ENCODE peak calls at places on chromosomes 6 and 20, in eight cellular contexts. One of them, this sample, is unnamed.

GRCh38 chr6:26532699-26533523 is 5.3 kb upstream of the HMGN4 start:
- DNase-seq in non-pigmented ciliary epithelial cell: no peak
- DNase-seq in MCF 10A: peak; percentile 94
- DNase-seq in fibroblast of the conjunctiva: peak; percentile 92
- DNase-seq in KG1: peak; percentile 98
- DNase-seq in fibroblast of lung: peak; percentile 82
- DNase-seq in IMR-90: peak; percentile 89
- DNase-seq in left cardiac atrium: peak; percentile 90
- DNase-seq in this sample: peak; percentile 90

GRCh38 chr6:36660771-36661471 is 17.6 kb upstream of the CDKN1A start:
- DNase-seq in IMR-90: no peak
- DNase-seq in KG1: no peak
- DNase-seq in fibroblast of the conjunctiva: no peak
- DNase-seq in MCF 10A: no peak
- DNase-seq in non-pigmented ciliary epithelial cell: no peak
- DNase-seq in left cardiac atrium: peak; percentile 84
- DNase-seq in fibroblast of lung: no peak
- DNase-seq in this sample: peak; percentile 88

GRCh38 chr20:31602779-31603441 is 2.2 kb upstream of the ID1 start:
- DNase-seq in KG1: no peak
- DNase-seq in non-pigmented ciliary epithelial cell: peak; percentile 73
- DNase-seq in MCF 10A: peak; percentile 90
- DNase-seq in left cardiac atrium: no peak
- DNase-seq in fibroblast of the conjunctiva: no peak
- DNase-seq in IMR-90: peak; percentile 89
- DNase-seq in fibroblast of lung: peak; percentile 93
- DNase-seq in this sample: no peak

GRCh38 chr6:108157234-108157971 is 8.4 kb upstream of the NR2E1 start:
- DNase-seq in left cardiac atrium: no peak
- DNase-seq in IMR-90: no peak
- DNase-seq in KG1: no peak
- DNase-seq in fibroblast of lung: no peak
- DNase-seq in MCF 10A: no peak
- DNase-seq in fibroblast of the conjunctiva: no peak
- DNase-seq in non-pigmented ciliary epithelial cell: no peak
- DNase-seq in this sample: peak; percentile 39

GRCh38 chr20:63642518-63643247 is 10.5 kb downstream of the STMN3 start:
- DNase-seq in IMR-90: no peak
- DNase-seq in MCF 10A: no peak
- DNase-seq in fibroblast of the conjunctiva: no peak
- DNase-seq in fibroblast of lung: no peak
- DNase-seq in left cardiac atrium: no peak
- DNase-seq in KG1: no peak
- DNase-seq in non-pigmented ciliary epithelial cell: no peak
- DNase-seq in this sample: peak; percentile 66

GRCh38 chr20:41029150-41029872 is 689 bp downstream of the TOP1 start:
- DNase-seq in left cardiac atrium: peak; percentile 43
- DNase-seq in non-pigmented ciliary epithelial cell: no peak
- DNase-seq in fibroblast of lung: no peak
- DNase-seq in IMR-90: no peak
- DNase-seq in KG1: no peak
- DNase-seq in fibroblast of the conjunctiva: no peak
- DNase-seq in MCF 10A: peak; percentile 30
- DNase-seq in this sample: no peak

GRCh38 chr6:130643361-130643760 is 183.8 kb upstream of the SMLR1 start:
- DNase-seq in IMR-90: no peak
- DNase-seq in left cardiac atrium: no peak
- DNase-seq in fibroblast of the conjunctiva: no peak
- DNase-seq in KG1: no peak
- DNase-seq in MCF 10A: no peak
- DNase-seq in fibroblast of lung: no peak
- DNase-seq in non-pigmented ciliary epithelial cell: no peak
- DNase-seq in this sample: no peak

GRCh38 chr6:11288065-11288464 is 55.6 kb upstream of the NEDD9 start:
- DNase-seq in MCF 10A: no peak
- DNase-seq in non-pigmented ciliary epithelial cell: no peak
- DNase-seq in IMR-90: no peak
- DNase-seq in left cardiac atrium: no peak
- DNase-seq in fibroblast of lung: no peak
- DNase-seq in fibroblast of the conjunctiva: no peak
- DNase-seq in KG1: no peak
- DNase-seq in this sample: no peak

GRCh38 chr20:38204936-38205435 is 39.9 kb upstream of the TGM2 start:
- DNase-seq in non-pigmented ciliary epithelial cell: no peak
- DNase-seq in fibroblast of lung: no peak
- DNase-seq in left cardiac atrium: no peak
- DNase-seq in KG1: no peak
- DNase-seq in IMR-90: peak; percentile 66
- DNase-seq in MCF 10A: no peak
- DNase-seq in fibroblast of the conjunctiva: no peak
- DNase-seq in this sample: no peak

GRCh38 chr6:167560673-167561569 is 236.0 kb downstream of the TTLL2 start:
- DNase-seq in fibroblast of the conjunctiva: no peak
- DNase-seq in non-pigmented ciliary epithelial cell: no peak
- DNase-seq in KG1: no peak
- DNase-seq in MCF 10A: no peak
- DNase-seq in left cardiac atrium: no peak
- DNase-seq in IMR-90: no peak
- DNase-seq in fibroblast of lung: no peak
- DNase-seq in this sample: no peak

GRCh38 chr6:75934643-75935472 is 137.6 kb downstream of the IMPG1 start:
- DNase-seq in fibroblast of the conjunctiva: peak; percentile 64
- DNase-seq in fibroblast of lung: peak; percentile 77
- DNase-seq in IMR-90: peak; percentile 79
- DNase-seq in MCF 10A: peak; percentile 81
- DNase-seq in left cardiac atrium: no peak
- DNase-seq in non-pigmented ciliary epithelial cell: peak; percentile 58
- DNase-seq in KG1: peak; percentile 19
- DNase-seq in this sample: peak; percentile 67

GRCh38 chr6:44569931-44570385 is 182.5 kb downstream of the CDC5L start:
- DNase-seq in non-pigmented ciliary epithelial cell: no peak
- DNase-seq in IMR-90: peak; percentile 7
- DNase-seq in fibroblast of the conjunctiva: no peak
- DNase-seq in KG1: no peak
- DNase-seq in fibroblast of lung: peak; percentile 79
- DNase-seq in MCF 10A: no peak
- DNase-seq in left cardiac atrium: peak; percentile 70
- DNase-seq in this sample: peak; percentile 35